ENCODE peak calls at places on chromosomes 11 and 22, in four cellular contexts. W, Q, X and V are unnamed samples.

GRCh38 chr11:118661425-118662301 is 17.8 kb downstream of the TREH start:
- DNase-seq in W (no peak), Q (no peak), X (no peak), V (no peak)

GRCh38 chr11:94521684-94522083 is 9.4 kb downstream of the C11orf97 start:
- DNase-seq in W (no peak), Q (no peak), X (no peak), V (no peak)

GRCh38 chr11:113664069-113664980 is 41.8 kb downstream of the TMPRSS5 start:
- DNase-seq in W (no peak), Q (no peak), X (no peak), V (peak; percentile 57)

GRCh38 chr11:31557991-31558390 is 48.4 kb downstream of the ELP4 start:
- DNase-seq in W (no peak), Q (no peak), X (no peak), V (no peak)

GRCh38 chr11:43687120-43687791 is 6.7 kb downstream of the HSD17B12 start:
- DNase-seq in W (no peak), Q (no peak), X (no peak), V (no peak)

GRCh38 chr11:33706961-33707360 is 6.3 kb upstream of the C11orf91 start:
- DNase-seq in W (no peak), Q (no peak), X (no peak), V (no peak)

GRCh38 chr11:110090466-110091026 is 2.6 kb upstream of the ZC3H12C start:
- DNase-seq in W (no peak), Q (no peak), X (no peak), V (no peak)

GRCh38 chr11:61453702-61454101 is 23.8 kb downstream of the SDHAF2 start:
- DNase-seq in W (no peak), Q (no peak), X (no peak), V (no peak)

GRCh38 chr22:49776891-49777290 is 50.8 kb downstream of the BRD1 start:
- DNase-seq in W (no peak), Q (no peak), X (no peak), V (no peak)

GRCh38 chr11:46332568-46333128 is 14.6 kb upstream of the DGKZ start:
- DNase-seq in W (no peak), Q (no peak), X (no peak), V (no peak)

GRCh38 chr11:46330887-46331652 is 16.2 kb upstream of the DGKZ start:
- DNase-seq in W (no peak), Q (no peak), X (no peak), V (no peak)

GRCh38 chr11:46332093-46332567 is 15.1 kb upstream of the DGKZ start:
- DNase-seq in W (no peak), Q (no peak), X (no peak), V (no peak)

GRCh38 chr11:46330154-46330886 is 16.9 kb upstream of the DGKZ start:
- DNase-seq in W (no peak), Q (no peak), X (no peak), V (no peak)

DNA sequence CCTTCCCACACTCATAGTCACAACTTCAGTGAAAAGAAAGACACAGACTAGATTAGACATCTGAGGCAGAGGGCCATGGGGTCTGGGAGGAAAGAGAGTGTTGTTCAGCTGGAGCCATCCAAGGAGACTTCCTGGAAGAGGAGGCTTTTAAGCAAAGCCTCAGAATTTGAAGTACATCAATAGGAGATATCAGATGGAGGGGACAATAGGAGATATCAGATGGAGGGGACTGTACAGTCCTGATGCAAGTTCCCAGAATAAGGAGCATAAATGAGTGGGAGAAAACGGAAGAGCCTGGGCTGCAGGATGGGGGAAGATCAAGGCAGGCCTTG is 15.6 kb upstream of the DGKZ start:
- DNase-seq in W (no peak), Q (no peak), X (no peak), V (no peak)
- H3K4me3 ChIP-seq in W (no peak overlapping the region), Q (no peak overlapping the region), X (no peak overlapping the region), V (no peak overlapping the region)

DNA sequence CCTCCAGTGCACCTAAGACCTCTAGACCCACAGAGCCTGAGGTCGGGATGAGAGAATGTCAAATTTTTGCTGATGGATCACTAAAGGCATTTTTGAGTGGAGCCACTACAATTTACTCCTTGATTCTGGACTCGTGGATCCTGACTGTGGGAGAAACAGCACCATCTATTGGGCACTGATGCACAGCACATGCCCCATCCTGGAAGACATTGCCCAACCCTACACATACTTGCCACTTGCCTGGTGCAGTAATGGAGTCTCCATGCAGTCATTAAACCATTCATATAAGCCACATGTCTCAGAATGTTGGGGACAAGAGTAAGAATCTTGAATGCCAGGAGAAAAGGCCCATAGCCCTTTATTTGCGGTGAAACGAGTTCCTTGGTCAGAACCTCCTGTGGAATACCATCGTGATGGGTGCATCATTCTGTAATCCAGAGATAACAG is 103.9 kb downstream of the GGTLC2 start:
- DNase-seq in W (peak; percentile 8), Q (no peak), X (no peak), V (peak; percentile 18)
- TF ChIP-seq CTCF in W (peak; percentile 87), Q (peak; percentile 75), X (no peak), V (peak; percentile 71)

GRCh38 chr11:70468256-70469230 is 70.2 kb downstream of the CTTN start:
- DNase-seq in W (no peak), Q (peak; percentile 41), X (no peak), V (no peak)

GRCh38 chr11:70464509-70465361 is 66.4 kb downstream of the CTTN start:
- DNase-seq in W (no peak), Q (peak; percentile 58), X (no peak), V (no peak)

GRCh38 chr11:70467196-70468085 is 69.1 kb downstream of the CTTN start:
- DNase-seq in W (no peak), Q (peak; percentile 75), X (no peak), V (no peak)

GRCh38 chr11:70466154-70466553 is 67.8 kb downstream of the CTTN start:
- DNase-seq in W (no peak), Q (peak; percentile 56), X (no peak), V (no peak)

DNA sequence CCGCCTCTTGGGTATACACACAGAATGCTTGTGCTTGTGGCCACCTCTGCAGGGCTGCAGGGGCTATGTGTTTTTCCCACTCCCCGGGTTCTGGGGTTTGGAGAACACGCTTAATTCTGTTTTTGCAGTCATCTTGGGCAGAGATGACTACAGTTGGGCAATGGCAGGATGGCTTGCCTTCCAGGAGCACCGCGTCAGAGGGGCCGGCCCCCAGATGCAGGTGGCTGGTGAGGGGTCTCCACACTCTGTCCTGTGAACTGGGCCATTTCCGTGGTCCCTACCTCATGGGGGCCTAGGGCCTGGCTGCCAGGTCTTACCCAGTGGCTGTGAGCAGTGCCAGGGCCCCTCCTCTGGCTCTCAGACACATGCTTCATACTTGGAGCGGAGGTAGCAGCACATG is 68.3 kb downstream of the CTTN start:
- DNase-seq in W (no peak), Q (peak; percentile 60), X (no peak), V (no peak)
- H3K4me3 ChIP-seq in W (no peak overlapping the region), Q (no peak overlapping the region), X (no peak overlapping the region), V (no peak overlapping the region)

GRCh38 chr22:41906822-41907221 is 8.1 kb downstream of the SHISA8 start:
- DNase-seq in W (no peak), Q (no peak), X (no peak), V (no peak)
- TF ChIP-seq CTCF in W (no peak), Q (no peak), X (no peak), V (no peak)